ENCODE peak calls at places on chromosomes 12 and 14, in nine cellular contexts. R is HS-27A, P is naive B cell, Z is psoas muscle, G is NCI-H2081 treated with DMSO at 0.1 percent for 48 hours, L is ecto neural progenitor cell, Y is HEK293T, I is germinal center, V is AML-193. K is an unnamed sample.

GRCh38 chr12:12266389-12266872 is 413 bp downstream of the LRP6 start:
- DNase-seq in R (no peak), P (no peak), Z (no peak), G (no peak), L (no peak), Y (peak; percentile 29), I (peak; percentile 4), V (no peak), K (no peak)

GRCh38 chr14:71242237-71242748 is 335.0 kb downstream of the PCNX1 start:
- DNase-seq in R (no peak), P (no peak), Z (no peak), G (no peak), L (no peak), Y (no peak), I (no peak), V (no peak), K (no peak)

GRCh38 chr12:3071107-3071506 is 6.1 kb upstream of the TSPAN9 start:
- DNase-seq in R (no peak), P (no peak), Z (no peak), G (no peak), L (no peak), Y (no peak), I (no peak), V (no peak), K (no peak)

GRCh38 chr12:14057895-14058294 is 76.5 kb upstream of the GRIN2B start:
- DNase-seq in R (no peak), P (no peak), Z (no peak), G (no peak), L (no peak), Y (no peak), I (no peak), V (no peak), K (no peak)

GRCh38 chr14:71551291-71551955 is 380.8 kb upstream of the RGS6 start:
- DNase-seq in R (no peak), P (no peak), Z (no peak), G (no peak), L (no peak), Y (no peak), I (no peak), V (no peak), K (no peak)

GRCh38 chr12:121996945-121997612 is 24.6 kb upstream of the BCL7A start:
- DNase-seq in R (no peak), P (no peak), Z (no peak), G (no peak), L (no peak), Y (no peak), I (peak; percentile 49), V (no peak), K (no peak)

GRCh38 chr12:15984097-15984800 is 73.1 kb downstream of the DERA start:
- DNase-seq in R (no peak), P (no peak), Z (no peak), G (no peak), L (no peak), Y (no peak), I (no peak), V (no peak), K (no peak)

GRCh38 chr12:76031414-76032042 is at the start of gene PHLDA1:
- DNase-seq in R (peak; percentile 92), P (peak; percentile 85), Z (peak; percentile 95), G (peak; percentile 63), L (peak; percentile 96), Y (peak; percentile 78), I (peak; percentile 84), V (peak; percentile 91), K (peak; percentile 96)

GRCh38 chr12:27549231-27549800 is 25.3 kb downstream of the PPFIBP1 start:
- DNase-seq in R (peak; percentile 79), P (no peak), Z (no peak), G (no peak), L (no peak), Y (no peak), I (no peak), V (peak; percentile 49), K (no peak)

GRCh38 chr14:80116157-80116556 is 95.1 kb downstream of the DIO2 start:
- DNase-seq in R (no peak), P (no peak), Z (no peak), G (no peak), L (no peak), Y (no peak), I (no peak), V (no peak), K (no peak)

GRCh38 chr14:94918896-94919295 is 149.0 kb upstream of the GSC start:
- DNase-seq in R (no peak), P (no peak), Z (no peak), G (no peak), L (no peak), Y (no peak), I (no peak), V (no peak), K (no peak)

GRCh38 chr12:120007272-120007671 is 18.2 kb downstream of the BICDL1 start:
- DNase-seq in R (no peak), P (peak; percentile 30), Z (no peak), G (no peak), L (no peak), Y (no peak), I (peak; percentile 64), V (no peak), K (no peak)

GRCh38 chr12:100554608-100555077 is 18.8 kb upstream of the GAS2L3 start:
- DNase-seq in R (peak; percentile 62), P (peak; percentile 9), Z (no peak), G (peak; percentile 54), L (no peak), Y (peak; percentile 63), I (peak; percentile 12), V (peak; percentile 46), K (no peak)

GRCh38 chr12:4380332-4380731 is 820 bp upstream of the FGF23 start:
- DNase-seq in R (no peak), P (no peak), Z (no peak), G (no peak), L (no peak), Y (no peak), I (no peak), V (no peak), K (no peak)

GRCh38 chr12:42669471-42669997 is 80.0 kb upstream of the PRICKLE1 start:
- DNase-seq in R (no peak), P (no peak), Z (no peak), G (no peak), L (no peak), Y (no peak), I (no peak), V (no peak), K (no peak)

GRCh38 chr12:25730489-25731349 is 177.6 kb upstream of the LMNTD1 start:
- DNase-seq in R (no peak), P (no peak), Z (no peak), G (no peak), L (no peak), Y (no peak), I (no peak), V (no peak), K (no peak)

GRCh38 chr14:57295261-57295660 is 26.5 kb downstream of the AP5M1 start:
- DNase-seq in R (no peak), P (no peak), Z (no peak), G (no peak), L (no peak), Y (no peak), I (no peak), V (no peak), K (no peak)

GRCh38 chr14:52008136-52008535 is 18.8 kb downstream of the RTRAF start:
- DNase-seq in R (no peak), P (no peak), Z (no peak), G (no peak), L (no peak), Y (no peak), I (no peak), V (no peak), K (no peak)

GRCh38 chr14:32567543-32568384 is 238.7 kb downstream of the AKAP6 start:
- DNase-seq in R (no peak), P (no peak), Z (no peak), G (no peak), L (no peak), Y (no peak), I (no peak), V (no peak), K (no peak)

GRCh38 chr12:11631288-11631687 is 18.2 kb upstream of the ETV6 start:
- DNase-seq in R (no peak), P (no peak), Z (no peak), G (no peak), L (no peak), Y (no peak), I (no peak), V (no peak), K (no peak)

GRCh38 chr12:107948675-107949074 is 174.2 kb downstream of the ASCL4 start:
- DNase-seq in R (no peak), P (no peak), Z (no peak), G (no peak), L (no peak), Y (no peak), I (no peak), V (no peak), K (no peak)